ENCODE peak calls at places on chromosomes 16 and 17, in four cellular contexts. One of them, this sample, is unnamed.

GRCh38 chr16:81493755-81494433 is 49.3 kb downstream of the CMIP start:
- DNase-seq in lung: no peak
- DNase-seq in upper lobe of right lung: no peak
- DNase-seq in CD4-positive, CD25-positive, alpha-beta regulatory T cell: no peak
- DNase-seq in this sample: no peak

GRCh38 chr17:59491353-59492090 is 73.9 kb upstream of the DHX40 start:
- DNase-seq in CD4-positive, CD25-positive, alpha-beta regulatory T cell: no peak
- DNase-seq in upper lobe of right lung: no peak
- DNase-seq in lung: no peak
- DNase-seq in this sample: no peak

GRCh38 chr17:17114592-17115225 is 72.5 kb downstream of the MPRIP start:
- DNase-seq in CD4-positive, CD25-positive, alpha-beta regulatory T cell: no peak
- DNase-seq in upper lobe of right lung: no peak
- DNase-seq in lung: no peak
- DNase-seq in this sample: no peak

GRCh38 chr17:30545024-30545423 is 67.8 kb downstream of the GOSR1 start:
- DNase-seq in CD4-positive, CD25-positive, alpha-beta regulatory T cell: no peak
- DNase-seq in upper lobe of right lung: no peak
- DNase-seq in lung: no peak
- DNase-seq in this sample: no peak

GRCh38 chr17:78562734-78563133 is 14.5 kb downstream of the DNAH17 start:
- DNase-seq in lung: no peak
- DNase-seq in CD4-positive, CD25-positive, alpha-beta regulatory T cell: no peak
- DNase-seq in upper lobe of right lung: no peak
- DNase-seq in this sample: no peak

GRCh38 chr16:12091569-12092346 is 115.2 kb downstream of the SNX29 start:
- DNase-seq in CD4-positive, CD25-positive, alpha-beta regulatory T cell: no peak
- DNase-seq in lung: no peak
- DNase-seq in upper lobe of right lung: peak; percentile 34
- DNase-seq in this sample: no peak

GRCh38 chr17:80103061-80103481 is 1.7 kb downstream of the GAA start:
- DNase-seq in upper lobe of right lung: no peak
- DNase-seq in lung: no peak
- DNase-seq in CD4-positive, CD25-positive, alpha-beta regulatory T cell: no peak
- DNase-seq in this sample: no peak

GRCh38 chr17:48616719-48617514 is 1.8 kb upstream of the HOXB8 start:
- DNase-seq in lung: no peak
- DNase-seq in CD4-positive, CD25-positive, alpha-beta regulatory T cell: no peak
- DNase-seq in upper lobe of right lung: no peak
- DNase-seq in this sample: no peak

GRCh38 chr16:17194190-17194780 is 276.5 kb downstream of the XYLT1 start:
- DNase-seq in CD4-positive, CD25-positive, alpha-beta regulatory T cell: peak; percentile 65
- DNase-seq in upper lobe of right lung: peak; percentile 76
- DNase-seq in lung: peak; percentile 51
- DNase-seq in this sample: peak; percentile 27

GRCh38 chr16:88631384-88631783 is 7.0 kb upstream of the IL17C start:
- DNase-seq in CD4-positive, CD25-positive, alpha-beta regulatory T cell: no peak
- DNase-seq in upper lobe of right lung: no peak
- DNase-seq in lung: no peak
- DNase-seq in this sample: no peak

GRCh38 chr17:64315032-64315490 is 52.0 kb upstream of the TEX2 start:
- DNase-seq in upper lobe of right lung: peak; percentile 89
- DNase-seq in lung: peak; percentile 88
- DNase-seq in CD4-positive, CD25-positive, alpha-beta regulatory T cell: no peak
- DNase-seq in this sample: no peak

GRCh38 chr17:46773676-46774075 is 44.8 kb downstream of the WNT3 start:
- DNase-seq in upper lobe of right lung: no peak
- DNase-seq in CD4-positive, CD25-positive, alpha-beta regulatory T cell: no peak
- DNase-seq in lung: no peak
- DNase-seq in this sample: no peak

GRCh38 chr17:67902531-67903231 is 77.4 kb downstream of the BPTF start:
- DNase-seq in CD4-positive, CD25-positive, alpha-beta regulatory T cell: no peak
- DNase-seq in upper lobe of right lung: no peak
- DNase-seq in lung: no peak
- DNase-seq in this sample: no peak

GRCh38 chr17:82647593-82648164 is 565 bp downstream of the WDR45B start:
- DNase-seq in lung: peak; percentile 41
- DNase-seq in CD4-positive, CD25-positive, alpha-beta regulatory T cell: peak; percentile 35
- DNase-seq in upper lobe of right lung: peak; percentile 80
- DNase-seq in this sample: peak; percentile 28

GRCh38 chr17:45839442-45839841 is 5.2 kb upstream of the SPPL2C start:
- DNase-seq in CD4-positive, CD25-positive, alpha-beta regulatory T cell: no peak
- DNase-seq in upper lobe of right lung: no peak
- DNase-seq in lung: no peak
- DNase-seq in this sample: no peak

GRCh38 chr17:27945333-27945616 is 52.1 kb upstream of the LYRM9 start:
- DNase-seq in CD4-positive, CD25-positive, alpha-beta regulatory T cell: no peak
- DNase-seq in upper lobe of right lung: no peak
- DNase-seq in lung: no peak
- DNase-seq in this sample: no peak

GRCh38 chr17:143785-144281 is 6.5 kb downstream of the SCGB1C2 start:
- DNase-seq in lung: peak; percentile 88
- DNase-seq in upper lobe of right lung: peak; percentile 92
- DNase-seq in CD4-positive, CD25-positive, alpha-beta regulatory T cell: peak; percentile 67
- DNase-seq in this sample: peak; percentile 94

GRCh38 chr16:51150159-51150893 is 744 bp downstream of the SALL1 start:
- DNase-seq in lung: no peak
- DNase-seq in upper lobe of right lung: no peak
- DNase-seq in CD4-positive, CD25-positive, alpha-beta regulatory T cell: no peak
- DNase-seq in this sample: no peak

GRCh38 chr16:27238016-27238587 is 30.5 kb downstream of the NSMCE1 start:
- DNase-seq in upper lobe of right lung: peak; percentile 74
- DNase-seq in lung: no peak
- DNase-seq in CD4-positive, CD25-positive, alpha-beta regulatory T cell: no peak
- DNase-seq in this sample: no peak

GRCh38 chr16:2952679-2953078 is 11.4 kb upstream of the KREMEN2 start:
- DNase-seq in lung: no peak
- DNase-seq in upper lobe of right lung: no peak
- DNase-seq in CD4-positive, CD25-positive, alpha-beta regulatory T cell: no peak
- DNase-seq in this sample: no peak

GRCh38 chr17:64091116-64091515 is 38.8 kb downstream of the ERN1 start:
- DNase-seq in upper lobe of right lung: no peak
- DNase-seq in lung: no peak
- DNase-seq in CD4-positive, CD25-positive, alpha-beta regulatory T cell: peak; percentile 67
- DNase-seq in this sample: no peak

GRCh38 chr16:4293822-4294457 is 21.1 kb upstream of the TFAP4 start:
- DNase-seq in upper lobe of right lung: peak; percentile 75
- DNase-seq in lung: peak; percentile 50
- DNase-seq in CD4-positive, CD25-positive, alpha-beta regulatory T cell: no peak
- DNase-seq in this sample: no peak

GRCh38 chr16:30533748-30534367 is 800 bp downstream of the ZNF747 start:
- DNase-seq in lung: no peak
- DNase-seq in upper lobe of right lung: no peak
- DNase-seq in CD4-positive, CD25-positive, alpha-beta regulatory T cell: peak; percentile 44
- DNase-seq in this sample: no peak

GRCh38 chr17:696412-696811 is 18.2 kb downstream of the VPS53 start:
- DNase-seq in upper lobe of right lung: no peak
- DNase-seq in lung: no peak
- DNase-seq in CD4-positive, CD25-positive, alpha-beta regulatory T cell: no peak
- DNase-seq in this sample: no peak

GRCh38 chr16:67268136-67268579 is 11.2 kb upstream of the PLEKHG4 start:
- DNase-seq in upper lobe of right lung: no peak
- DNase-seq in lung: peak; percentile 82
- DNase-seq in CD4-positive, CD25-positive, alpha-beta regulatory T cell: no peak
- DNase-seq in this sample: no peak

GRCh38 chr16:10552998-10553491 is 27.4 kb downstream of the EMP2 start:
- DNase-seq in upper lobe of right lung: peak; percentile 68
- DNase-seq in CD4-positive, CD25-positive, alpha-beta regulatory T cell: peak; percentile 61
- DNase-seq in lung: peak; percentile 47
- DNase-seq in this sample: peak; percentile 26

GRCh38 chr16:27551046-27551445 is 1.1 kb downstream of the KATNIP start:
- DNase-seq in upper lobe of right lung: no peak
- DNase-seq in lung: no peak
- DNase-seq in CD4-positive, CD25-positive, alpha-beta regulatory T cell: no peak
- DNase-seq in this sample: no peak

GRCh38 chr17:57860414-57860999 is 10.7 kb upstream of the MRPS23 start:
- DNase-seq in lung: no peak
- DNase-seq in CD4-positive, CD25-positive, alpha-beta regulatory T cell: no peak
- DNase-seq in upper lobe of right lung: no peak
- DNase-seq in this sample: no peak

GRCh38 chr17:57861737-57862409 is 12.0 kb upstream of the MRPS23 start:
- DNase-seq in CD4-positive, CD25-positive, alpha-beta regulatory T cell: no peak
- DNase-seq in upper lobe of right lung: peak; percentile 85
- DNase-seq in lung: peak; percentile 66
- DNase-seq in this sample: no peak

GRCh38 chr17:57859601-57860413 is 10.0 kb upstream of the MRPS23 start:
- DNase-seq in upper lobe of right lung: no peak
- DNase-seq in CD4-positive, CD25-positive, alpha-beta regulatory T cell: no peak
- DNase-seq in lung: no peak
- DNase-seq in this sample: no peak

GRCh38 chr17:57862410-57862989 is 12.7 kb upstream of the MRPS23 start:
- DNase-seq in CD4-positive, CD25-positive, alpha-beta regulatory T cell: no peak
- DNase-seq in upper lobe of right lung: peak; percentile 63
- DNase-seq in lung: no peak
- DNase-seq in this sample: no peak

DNA sequence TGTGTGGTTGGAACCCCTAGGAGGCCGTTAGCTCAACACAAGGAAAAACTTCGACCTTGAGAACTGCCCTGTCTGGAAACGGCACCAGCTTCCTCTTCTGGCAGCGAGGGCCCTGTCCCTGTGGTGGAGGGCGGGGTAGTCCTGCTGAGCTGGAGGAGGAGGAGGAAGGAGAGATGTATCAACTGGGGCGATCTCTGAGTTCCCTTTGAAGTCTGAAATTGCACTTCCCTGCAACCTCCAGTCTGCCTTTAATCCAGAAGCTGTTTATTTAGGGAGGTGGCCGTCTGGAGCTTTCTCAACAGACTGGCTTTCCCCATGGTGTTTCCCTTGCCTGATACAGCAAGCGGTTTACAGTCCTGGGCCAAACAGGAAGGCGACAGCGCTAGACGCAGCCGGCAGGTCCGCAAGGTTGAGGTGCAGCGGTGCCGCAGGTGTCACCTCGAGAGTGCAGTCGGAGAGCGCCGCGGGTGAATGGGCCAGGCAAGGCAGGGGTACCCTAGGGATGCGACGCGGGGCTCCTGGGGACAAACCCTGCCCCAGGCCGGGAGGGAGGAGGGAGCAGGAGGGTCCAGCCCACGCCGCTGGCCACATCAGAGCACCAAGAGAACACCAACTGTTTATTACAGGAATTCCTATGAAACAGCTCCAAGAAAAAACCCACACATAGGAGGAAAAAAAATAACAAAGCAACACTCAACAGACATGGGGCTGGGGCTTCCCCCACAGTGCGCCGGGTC is 11.3 kb upstream of the MRPS23 start:
- DNase-seq in lung: peak; percentile 72
- DNase-seq in CD4-positive, CD25-positive, alpha-beta regulatory T cell: peak; percentile 53
- DNase-seq in upper lobe of right lung: peak; percentile 82
- DNase-seq in this sample: peak; percentile 27
- H3K4me1 ChIP-seq in lung: no peaks in the 10 kb centered on the region
- H3K4me1 ChIP-seq in CD4-positive, CD25-positive, alpha-beta regulatory T cell: peaks cover 16% of the 10 kb centered on the region
- H3K4me1 ChIP-seq in upper lobe of right lung: peaks cover 22% of the 10 kb centered on the region
- H3K4me1 ChIP-seq in this sample: peaks cover 7% of the 10 kb centered on the region

GRCh38 chr17:40104570-40105471 is 4.4 kb upstream of the NR1D1 start:
- DNase-seq in CD4-positive, CD25-positive, alpha-beta regulatory T cell: peak; percentile 45
- DNase-seq in upper lobe of right lung: no peak
- DNase-seq in lung: no peak
- DNase-seq in this sample: no peak

GRCh38 chr17:40101367-40102210 is 1.2 kb upstream of the NR1D1 start:
- DNase-seq in CD4-positive, CD25-positive, alpha-beta regulatory T cell: no peak
- DNase-seq in lung: no peak
- DNase-seq in upper lobe of right lung: no peak
- DNase-seq in this sample: no peak

GRCh38 chr17:40103742-40104095 is 3.3 kb upstream of the NR1D1 start:
- DNase-seq in CD4-positive, CD25-positive, alpha-beta regulatory T cell: peak; percentile 27
- DNase-seq in lung: no peak
- DNase-seq in upper lobe of right lung: no peak
- DNase-seq in this sample: no peak

GRCh38 chr17:40100669-40101366 is 429 bp upstream of the NR1D1 start:
- DNase-seq in CD4-positive, CD25-positive, alpha-beta regulatory T cell: peak; percentile 95
- DNase-seq in lung: peak; percentile 98
- DNase-seq in upper lobe of right lung: peak; percentile 99
- DNase-seq in this sample: peak; percentile 82

DNA sequence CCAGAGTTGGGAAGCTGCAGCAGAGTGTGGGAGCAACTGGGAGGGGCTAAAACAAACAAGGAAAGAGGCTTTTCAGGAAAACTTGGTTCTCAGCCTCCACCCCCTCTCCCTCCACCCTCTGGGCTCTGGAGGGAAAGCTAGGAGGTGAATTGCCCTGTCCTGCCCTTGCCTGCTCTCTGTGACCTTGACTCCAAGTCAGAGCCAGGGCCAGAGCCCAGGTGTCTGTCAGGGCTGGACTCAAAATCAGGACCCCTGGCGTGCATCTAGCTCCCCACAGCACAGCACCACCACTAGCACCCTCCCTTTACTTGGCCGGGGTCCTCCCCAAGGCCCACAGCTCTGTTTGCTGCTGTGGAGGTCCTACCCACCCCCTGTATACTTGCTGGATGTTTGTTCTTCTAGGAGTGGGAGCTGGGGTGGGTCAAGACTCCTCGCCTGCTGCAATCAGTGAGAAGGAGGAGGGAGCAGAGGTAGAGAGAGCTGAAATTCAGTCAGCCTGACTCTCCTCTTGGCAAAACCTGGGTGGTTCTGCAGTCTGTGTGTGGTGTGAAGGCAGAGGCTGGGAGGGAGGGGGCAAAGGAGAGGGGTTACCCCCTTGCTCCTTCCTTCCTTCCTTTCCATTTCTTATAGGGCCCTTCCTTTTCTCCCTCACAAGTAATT is 2.8 kb upstream of the NR1D1 start:
- DNase-seq in CD4-positive, CD25-positive, alpha-beta regulatory T cell: no peak
- DNase-seq in lung: no peak
- DNase-seq in upper lobe of right lung: no peak
- DNase-seq in this sample: no peak
- H3K4me1 ChIP-seq in CD4-positive, CD25-positive, alpha-beta regulatory T cell: peaks cover 93% of the 10 kb centered on the region
- H3K4me1 ChIP-seq in lung: peaks cover 15% of the 10 kb centered on the region
- H3K4me1 ChIP-seq in upper lobe of right lung: peaks cover 76% of the 10 kb centered on the region
- H3K4me1 ChIP-seq in this sample: peaks cover 68% of the 10 kb centered on the region

DNA sequence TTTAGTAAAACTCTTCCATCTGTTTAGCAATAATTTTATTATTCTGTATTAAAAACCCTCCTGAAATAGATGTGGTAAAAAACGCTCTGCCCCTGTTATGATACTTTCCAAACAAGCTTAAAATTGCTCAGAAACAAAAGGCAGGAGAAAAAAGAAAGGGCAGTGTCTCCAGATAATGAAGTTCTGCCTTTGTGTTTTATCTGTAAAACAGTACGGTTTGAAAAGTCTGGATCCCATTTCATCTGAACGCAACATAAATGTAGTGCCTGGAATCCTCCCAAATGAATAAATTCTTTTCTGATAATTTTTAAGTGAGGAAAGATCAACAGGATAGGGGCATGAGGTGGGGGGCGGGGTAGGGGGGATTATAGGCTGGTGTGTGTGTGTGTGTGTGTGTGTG is 87.5 kb upstream of the SOX9 start:
- DNase-seq in CD4-positive, CD25-positive, alpha-beta regulatory T cell: no peak
- DNase-seq in lung: no peak
- DNase-seq in upper lobe of right lung: no peak
- DNase-seq in this sample: no peak
- H3K4me1 ChIP-seq in CD4-positive, CD25-positive, alpha-beta regulatory T cell: no peaks in the 10 kb centered on the region
- H3K4me1 ChIP-seq in lung: no peaks in the 10 kb centered on the region
- H3K4me1 ChIP-seq in upper lobe of right lung: no peaks in the 10 kb centered on the region
- H3K4me1 ChIP-seq in this sample: no peaks in the 10 kb centered on the region

DNA sequence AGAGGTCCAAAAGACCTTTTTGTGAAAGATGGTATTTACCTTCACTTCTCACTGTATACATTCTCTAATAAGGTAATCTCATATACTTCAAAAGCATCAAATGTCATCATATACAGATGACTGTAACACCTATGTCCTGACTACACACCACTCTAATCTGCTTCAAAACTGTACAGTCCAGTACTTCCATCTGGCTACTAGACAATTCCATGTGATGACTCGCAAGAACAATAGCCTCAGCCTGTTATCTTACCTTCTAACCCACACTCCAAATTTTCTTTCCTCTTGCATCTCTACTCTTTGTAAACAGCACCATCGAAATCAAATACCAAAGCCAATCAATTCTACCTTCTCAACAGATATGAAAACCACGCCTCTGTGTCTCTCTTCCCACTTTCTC is 24.1 kb downstream of the MYO1D start:
- DNase-seq in lung: no peak
- DNase-seq in upper lobe of right lung: no peak
- DNase-seq in CD4-positive, CD25-positive, alpha-beta regulatory T cell: no peak
- DNase-seq in this sample: no peak
- H3K4me1 ChIP-seq in lung: no peaks in the 10 kb centered on the region
- H3K4me1 ChIP-seq in upper lobe of right lung: no peaks in the 10 kb centered on the region
- H3K4me1 ChIP-seq in CD4-positive, CD25-positive, alpha-beta regulatory T cell: no peaks in the 10 kb centered on the region
- H3K4me1 ChIP-seq in this sample: no peaks in the 10 kb centered on the region

This sample was measured in naive thymus-derived CD4-positive, alpha-beta T cell.